ENCODE peak calls at places on chromosomes 11 and 22, in six cellular contexts. M is NB4, W is IMR-90, I is body of pancreas, G is H54, U is A549. D is an unnamed sample.

GRCh38 chr11:7577883-7578242 is 64.1 kb downstream of the PPFIBP2 start:
- DNase-seq in W (peak), G (no peak), M (peak), U (no peak), I (no peak), D (no peak)

GRCh38 chr11:72641900-72642814 is 32.1 kb downstream of the PDE2A start:
- DNase-seq in U (peak), G (peak), W (no peak), I (peak), M (peak), D (peak)

GRCh38 chr11:68036717-68037239 is 2.0 kb upstream of the TCIRG1 start:
- DNase-seq in M (peak), U (no peak), G (no peak), I (no peak), W (no peak), D (peak)

GRCh38 chr11:65491163-65491465 is 7.7 kb upstream of the MALAT1 start:
- DNase-seq in W (no peak), I (no peak), U (no peak), M (no peak), G (no peak), D (no peak)

GRCh38 chr11:64181506-64182411 is 4.2 kb upstream of the STIP1 start:
- DNase-seq in I (peak), M (peak), U (peak), G (peak), W (peak), D (peak)

GRCh38 chr11:68735626-68736025 is 15.7 kb downstream of the TESMIN start:
- DNase-seq in G (no peak), U (no peak), W (no peak), I (no peak), M (peak), D (no peak)

GRCh38 chr11:70428701-70429427 is 30.5 kb downstream of the CTTN start:
- DNase-seq in W (no peak), U (no peak), M (no peak), G (no peak), I (no peak), D (no peak)

GRCh38 chr11:13772223-13773046 is 104.0 kb downstream of the FAR1 start:
- DNase-seq in U (peak), G (peak), W (peak), I (peak), M (peak), D (no peak)

GRCh38 chr11:111093061-111093460 is 152.5 kb upstream of the POU2AF2 start:
- DNase-seq in I (no peak), W (no peak), U (no peak), G (no peak), M (no peak), D (no peak)

GRCh38 chr11:1863352-1864215 is 10.7 kb downstream of the LSP1 start:
- DNase-seq in U (peak), W (peak), I (peak), G (peak), M (peak), D (peak)

GRCh38 chr11:1862588-1863351 is 9.9 kb downstream of the LSP1 start:
- DNase-seq in M (no peak), W (no peak), U (peak), I (peak), G (peak), D (no peak)

GRCh38 chr11:1860108-1860507 is 7.2 kb downstream of the LSP1 start:
- DNase-seq in U (no peak), I (no peak), M (no peak), G (no peak), W (no peak), D (no peak)

GRCh38 chr11:1864216-1864615 is 11.3 kb downstream of the LSP1 start:
- DNase-seq in M (no peak), I (no peak), U (no peak), W (no peak), G (no peak), D (no peak)

DNA sequence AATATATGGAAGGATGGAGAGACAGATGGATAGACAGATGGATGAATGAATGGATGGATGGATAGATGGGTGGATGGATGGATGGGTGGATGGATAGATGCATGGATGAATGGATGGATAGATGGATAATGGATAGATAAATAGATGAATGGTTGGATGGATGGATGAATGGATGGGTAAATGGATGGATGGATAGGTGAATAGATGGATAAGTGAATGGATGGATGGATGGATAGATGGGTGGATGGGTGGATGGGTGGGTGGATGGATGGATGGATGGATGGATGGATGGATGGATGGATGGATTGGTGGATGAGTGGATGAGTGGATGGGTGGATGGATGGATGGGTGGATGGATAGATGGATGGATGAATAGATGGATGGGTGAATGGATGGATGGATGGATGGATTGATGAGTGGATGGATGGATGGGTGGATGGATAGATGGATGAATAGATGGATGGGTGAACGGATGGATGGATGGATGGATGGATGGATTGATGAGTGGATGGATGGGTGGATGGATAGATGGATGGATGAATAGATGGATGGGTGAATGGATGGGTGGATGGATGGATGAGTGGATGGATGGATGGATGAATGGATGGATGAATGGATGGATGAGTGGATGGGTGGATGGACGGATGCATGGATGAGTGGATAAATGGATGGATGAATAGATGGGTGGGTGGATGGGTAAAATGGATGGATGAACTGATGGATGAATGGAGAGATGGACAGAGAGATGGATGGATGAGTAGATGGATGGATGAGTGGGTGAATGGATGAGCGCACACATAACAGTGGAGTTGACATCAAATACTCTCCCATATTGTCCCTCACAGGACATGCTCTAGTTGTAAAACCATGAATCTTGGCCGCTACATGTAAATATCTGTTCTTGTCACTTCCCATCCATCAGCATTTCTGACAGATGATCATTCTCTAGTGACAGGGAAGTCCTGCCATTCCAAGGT is 8.8 kb downstream of the LSP1 start:
- DNase-seq in I (no peak), G (no peak), M (no peak), U (no peak), W (no peak), D (no peak)
- TF ChIP-seq POLR2A in I (no peak), G (no peak), M (no peak), U (no peak), W (no peak), D (no peak)

DNA sequence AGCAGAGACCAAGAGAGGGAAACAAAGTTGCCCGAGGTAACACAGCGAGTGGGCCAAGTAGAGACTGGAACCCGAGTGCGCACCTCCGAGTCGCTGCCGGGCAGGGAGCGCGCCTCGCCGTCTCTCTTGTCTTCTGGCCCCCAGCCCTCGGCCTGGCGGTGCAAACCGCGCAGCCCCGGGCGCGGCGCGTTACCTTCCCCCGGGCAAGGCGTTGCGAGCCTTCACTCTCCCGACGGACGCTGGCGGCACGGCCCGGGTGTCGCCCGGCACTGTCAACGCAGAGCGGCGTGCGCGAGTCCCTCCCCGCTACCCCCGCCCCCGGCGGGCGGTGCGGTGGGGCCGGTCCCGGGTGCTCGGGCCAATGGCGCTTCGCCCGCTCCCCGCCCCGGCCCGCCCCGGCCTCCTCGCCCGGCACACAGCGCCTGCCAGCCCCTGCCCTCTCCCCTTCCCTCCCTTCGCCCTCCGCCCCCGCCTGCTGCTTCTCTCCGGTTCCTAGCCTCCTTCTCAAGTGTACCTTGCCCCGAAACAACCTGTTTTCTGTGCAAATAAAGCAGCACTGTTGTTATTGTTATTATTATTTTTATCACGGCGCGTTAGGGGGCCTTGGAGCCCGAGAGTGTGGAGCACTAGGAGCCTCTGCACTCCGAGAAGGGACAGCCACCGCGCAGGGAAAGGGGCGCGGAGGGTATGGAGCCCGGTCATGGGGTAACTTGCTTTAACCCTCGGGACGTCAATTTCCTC is at the start of gene SYTL2:
- DNase-seq in U (peak), M (peak), I (peak), G (peak), W (peak), D (peak)
- TF ChIP-seq POLR2A in U (peak), M (no peak), I (peak), G (peak), W (peak), D (no peak)

GRCh38 chr22:35380537-35381423 is at the start of gene HMOX1:
- DNase-seq in U (peak), M (peak), G (peak), W (peak), I (peak), D (peak)
- TF ChIP-seq POLR2A in U (peak), M (no peak), G (peak), W (peak), I (peak), D (no peak)

DNA sequence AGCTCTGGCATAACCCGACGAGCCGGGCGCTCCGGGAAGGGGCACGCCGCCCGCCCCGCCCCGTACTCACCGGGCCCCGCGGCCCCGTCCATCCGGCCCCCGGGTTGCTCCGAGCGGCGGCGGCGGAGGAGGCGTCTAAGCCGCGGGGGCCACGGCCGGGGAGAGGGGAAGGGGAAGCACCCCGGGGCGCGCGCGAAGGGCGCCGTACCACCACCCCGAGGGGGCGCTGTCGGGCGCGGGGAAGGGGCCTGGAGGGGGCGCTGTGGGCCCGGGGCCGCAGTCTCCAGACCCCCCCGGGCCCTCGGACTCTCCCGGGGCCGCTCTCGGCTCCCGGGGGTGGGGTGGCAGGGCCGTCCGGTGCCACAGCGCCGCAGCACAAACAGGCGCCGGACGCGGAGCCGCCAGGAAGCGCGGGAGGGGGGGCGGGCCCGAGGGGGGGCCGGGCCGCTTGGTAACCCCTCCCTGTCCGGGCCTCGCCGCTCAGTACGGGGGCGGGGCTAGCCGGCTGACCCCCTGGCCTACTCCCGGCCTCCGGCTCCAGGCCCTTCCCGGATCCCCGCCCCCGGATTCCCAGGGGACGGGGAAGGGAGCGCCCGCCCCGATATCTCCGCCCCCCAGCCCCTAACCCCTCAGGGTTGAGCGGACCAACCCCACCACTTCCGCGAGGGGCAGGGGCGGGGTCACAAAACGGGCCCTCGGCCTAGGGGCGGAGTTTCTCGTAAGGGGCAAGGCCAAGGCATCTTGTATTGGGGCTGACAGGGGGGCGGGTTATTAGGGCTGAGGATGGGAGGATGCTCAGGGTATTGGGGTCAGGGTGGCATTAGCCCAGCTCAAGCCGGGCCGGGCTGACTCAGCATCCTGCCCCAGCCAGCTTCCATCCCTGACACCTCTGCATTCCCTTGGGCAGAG is at the start of the genes EML3 and ROM1:
- DNase-seq in M (peak), U (peak), G (peak), I (peak), W (peak), D (peak)
- TF ChIP-seq POLR2A in M (no peak), U (no peak), G (peak), I (peak), W (no peak), D (no peak)

DNA sequence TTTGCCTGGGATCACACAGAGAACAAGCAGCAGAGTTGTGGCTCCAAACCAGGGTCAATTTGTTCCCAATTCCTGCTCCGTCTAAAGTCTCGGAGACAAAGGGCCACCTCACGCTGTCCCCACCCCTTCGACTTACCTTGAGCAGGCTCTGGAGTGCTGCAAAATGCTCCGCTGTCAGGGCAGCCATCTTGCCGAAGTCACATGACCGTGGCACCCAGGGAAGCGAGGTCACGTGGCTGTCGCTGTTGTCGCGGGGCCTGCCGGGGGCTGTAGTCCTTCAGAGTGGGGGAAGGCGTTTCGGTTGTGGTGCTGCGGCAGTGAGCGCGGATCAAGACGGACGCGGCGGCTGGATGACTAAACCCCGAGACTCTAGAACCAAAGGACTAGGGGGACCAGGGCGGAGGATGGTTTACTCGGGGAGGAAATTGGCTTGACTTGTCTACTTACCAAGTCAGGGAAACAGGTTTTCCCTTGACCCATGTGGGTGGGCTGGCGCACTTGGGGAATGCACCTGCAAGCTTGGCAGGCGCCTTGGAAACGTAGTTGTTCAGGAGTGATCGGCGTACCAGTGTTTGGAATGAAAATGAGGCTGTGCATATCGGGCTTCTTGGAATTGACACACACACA is at the start of gene COMMD9:
- DNase-seq in G (peak), M (peak), W (peak), I (peak), U (peak), D (peak)
- TF ChIP-seq POLR2A in G (peak), M (peak), W (peak), I (peak), U (peak), D (no peak)

DNA sequence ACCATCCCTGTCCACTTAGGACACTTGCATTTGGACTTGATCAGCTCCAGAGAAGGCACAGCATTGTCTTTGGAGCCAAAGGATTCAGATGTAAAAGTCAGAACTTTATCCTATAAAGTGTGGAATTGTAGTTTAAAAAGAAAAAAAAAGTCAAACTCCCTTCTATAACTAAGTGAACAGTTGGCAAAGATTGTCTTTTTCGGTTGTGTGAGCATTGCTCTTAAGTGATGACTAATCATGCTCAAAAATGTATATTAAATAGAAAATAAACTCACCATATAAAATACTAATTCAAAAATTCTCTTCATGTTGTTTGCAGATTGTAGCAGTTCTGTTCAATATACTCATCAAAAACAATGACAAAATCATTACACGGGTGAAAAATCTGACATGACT is 93.8 kb downstream of the ETS1 start:
- DNase-seq in U (no peak), W (peak), G (no peak), I (no peak), M (no peak), D (no peak)
- TF ChIP-seq POLR2A in U (no peak), W (no peak), G (no peak), I (no peak), M (no peak), D (no peak)

DNA sequence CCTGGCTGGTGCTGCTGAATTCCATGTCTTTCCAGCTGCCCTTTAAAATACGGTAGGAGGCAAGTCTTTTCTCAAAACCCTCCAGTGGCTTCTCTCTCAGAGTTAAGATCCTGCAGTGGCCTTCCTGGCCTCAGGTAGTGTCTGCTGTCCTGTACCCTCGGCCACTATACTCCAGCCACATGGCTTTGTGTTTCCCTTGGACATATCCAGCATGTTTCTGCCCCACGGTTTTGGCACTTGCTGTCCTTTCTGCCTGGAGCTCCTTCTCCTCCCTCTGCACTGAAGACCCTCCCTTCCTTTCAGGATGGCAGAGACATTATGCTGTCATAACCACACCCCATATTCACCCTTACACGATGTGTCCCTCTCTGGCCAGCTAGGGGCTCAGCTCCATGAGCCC is 76.5 kb upstream of the B3GAT1 start:
- DNase-seq in M (no peak), G (no peak), I (no peak), U (no peak), W (no peak), D (no peak)
- TF ChIP-seq POLR2A in M (no peak), G (no peak), I (no peak), U (no peak), W (no peak), D (no peak)

DNA sequence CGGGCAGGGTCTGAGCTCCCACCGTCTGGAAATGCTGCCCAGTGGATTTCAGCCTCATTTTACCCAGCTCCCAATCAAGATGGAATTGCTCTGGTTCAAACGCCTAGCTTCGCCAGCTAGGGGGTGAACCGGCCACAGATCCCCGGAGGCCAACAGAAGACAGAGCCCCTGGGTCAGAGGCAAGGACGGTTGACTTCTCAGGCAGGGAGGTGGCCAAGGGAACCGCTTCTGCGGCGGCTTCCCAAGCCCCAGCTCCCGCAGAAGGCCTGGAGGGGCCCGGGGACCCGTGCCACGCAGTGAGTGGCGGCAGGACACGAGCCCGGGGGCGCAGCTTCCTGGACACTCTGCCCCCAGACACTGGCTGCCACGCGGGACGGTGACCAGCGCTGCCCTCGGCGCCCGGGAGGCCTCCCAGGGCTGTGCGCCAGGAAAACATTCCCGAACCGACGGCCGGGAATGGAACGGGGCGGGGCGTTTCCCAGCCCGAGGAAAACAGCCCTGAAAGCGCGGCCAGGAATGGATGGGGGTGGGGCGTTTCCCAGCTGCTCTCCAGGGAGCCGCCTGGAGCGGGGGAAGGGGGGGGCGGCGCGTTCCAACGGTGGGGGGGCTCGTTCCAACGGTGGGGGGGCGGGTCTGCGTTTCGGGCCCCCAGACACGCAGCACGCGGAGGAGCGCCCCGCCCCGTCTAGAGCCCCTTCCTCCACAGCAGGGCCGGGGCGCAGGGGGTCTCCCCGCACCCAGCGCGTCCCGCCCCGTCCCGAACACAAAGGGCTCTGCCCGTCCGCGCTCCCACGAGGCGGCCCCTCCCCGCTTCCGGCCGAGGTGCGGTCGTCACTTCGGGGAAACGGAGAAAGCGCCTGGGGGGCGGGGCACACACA is 13.5 kb upstream of the B4GALNT4 start:
- DNase-seq in U (peak), G (peak), W (peak), I (peak), M (peak), D (peak)
- TF ChIP-seq POLR2A in U (peak), G (peak), W (peak), I (peak), M (no peak), D (no peak)

GRCh38 chr11:107858217-107859070 is at the start of gene SLC35F2:
- DNase-seq in M (peak), G (no peak), I (peak), W (peak), U (peak), D (peak)
- TF ChIP-seq POLR2A in M (peak), G (no peak), I (peak), W (no peak), U (peak), D (no peak)

GRCh38 chr11:30876228-30876627 is 290.1 kb upstream of the MPPED2 start:
- DNase-seq in G (no peak), M (no peak), I (no peak), W (no peak), U (no peak), D (no peak)

GRCh38 chr11:30879322-30880020 is 293.3 kb upstream of the MPPED2 start:
- DNase-seq in U (no peak), W (no peak), I (no peak), G (no peak), M (no peak), D (peak)

GRCh38 chr11:30878400-30878799 is 292.2 kb upstream of the MPPED2 start:
- DNase-seq in U (no peak), W (no peak), M (no peak), I (no peak), G (no peak), D (no peak)

GRCh38 chr11:30873924-30874323 is 287.8 kb upstream of the MPPED2 start:
- DNase-seq in M (no peak), I (no peak), W (no peak), G (no peak), U (no peak), D (no peak)

GRCh38 chr11:30876656-30877371 is 290.7 kb upstream of the MPPED2 start:
- DNase-seq in M (no peak), U (no peak), G (no peak), I (no peak), W (no peak), D (no peak)
- TF ChIP-seq POLR2A in M (no peak), U (no peak), G (no peak), I (no peak), W (no peak), D (no peak)